ENCODE peak calls at places on chromosome 19, in seven cellular contexts. U, Z, Y, N, I, M and X are unnamed samples. For H3K4me1, the result is how much of the 10 kb centered on the place peaks cover.

GRCh38 chr19:4675346-4675745 is 5.2 kb upstream of the MYDGF start:
- DNase-seq in U (no peak), Z (no peak), Y (no peak), N (no peak), I (no peak), M (no peak), X (no peak)

GRCh38 chr19:28793391-28794168 is 419.4 kb downstream of the UQCRFS1 start:
- DNase-seq in U (no peak), Z (no peak), Y (no peak), N (no peak), I (no peak), M (no peak), X (no peak)

GRCh38 chr19:48501446-48501960 is 10.1 kb downstream of the LMTK3 start:
- DNase-seq in U (no peak), Z (no peak), Y (no peak), N (peak), I (no peak), M (no peak), X (no peak)

GRCh38 chr19:35636651-35637050 is 4.9 kb upstream of the ETV2 start:
- DNase-seq in U (no peak), Z (no peak), Y (no peak), N (no peak), I (no peak), M (no peak), X (no peak)

GRCh38 chr19:45130888-45131615 is 29.7 kb downstream of the NKPD1 start:
- DNase-seq in U (peak), Z (no peak), Y (no peak), N (no peak), I (peak), M (peak), X (peak)

GRCh38 chr19:39145180-39145953 is 19.8 kb downstream of the PAK4 start:
- DNase-seq in U (no peak), Z (no peak), Y (no peak), N (no peak), I (no peak), M (no peak), X (no peak)

GRCh38 chr19:3328743-3329142 is 37.6 kb upstream of the NFIC start:
- DNase-seq in U (no peak), Z (no peak), Y (no peak), N (no peak), I (no peak), M (no peak), X (no peak)

GRCh38 chr19:34715357-34715756 is 18.7 kb upstream of the ZNF181 start:
- DNase-seq in U (no peak), Z (no peak), Y (no peak), N (no peak), I (no peak), M (no peak), X (no peak)

GRCh38 chr19:36686365-36687213 is 823 bp upstream of the ZNF567 start:
- DNase-seq in U (peak), Z (no peak), Y (no peak), N (peak), I (no peak), M (no peak), X (no peak)

GRCh38 chr19:48465215-48465614 is 4.0 kb upstream of the CYTH2 start:
- DNase-seq in U (no peak), Z (no peak), Y (no peak), N (no peak), I (no peak), M (no peak), X (no peak)

GRCh38 chr19:45578861-45579260 is 5.7 kb downstream of the OPA3 start:
- DNase-seq in U (no peak), Z (no peak), Y (no peak), N (no peak), I (no peak), M (no peak), X (no peak)

GRCh38 chr19:50889638-50890037 is 16.4 kb downstream of the KLK2 start:
- DNase-seq in U (no peak), Z (no peak), Y (no peak), N (no peak), I (no peak), M (no peak), X (no peak)

GRCh38 chr19:45177817-45178261 is at the start of gene TRAPPC6A:
- DNase-seq in U (peak), Z (no peak), Y (no peak), N (no peak), I (no peak), M (peak), X (no peak)

GRCh38 chr19:2188708-2189385 is 25.1 kb downstream of the DOT1L start:
- DNase-seq in U (peak), Z (no peak), Y (no peak), N (no peak), I (no peak), M (no peak), X (no peak)

GRCh38 chr19:19179548-19180441 is 9.7 kb upstream of the MEF2B start:
- DNase-seq in U (no peak), Z (no peak), Y (no peak), N (no peak), I (no peak), M (no peak), X (no peak)

GRCh38 chr19:43425567-43426392 is 11.1 kb downstream of the TEX101 start:
- DNase-seq in U (peak), Z (no peak), Y (peak), N (peak), I (peak), M (peak), X (no peak)

GRCh38 chr19:18865973-18866799 is 29.8 kb downstream of the CERS1 start:
- DNase-seq in U (peak), Z (no peak), Y (no peak), N (peak), I (no peak), M (peak), X (peak)

GRCh38 chr19:54420383-54421168 is 5.3 kb downstream of the TTYH1 start:
- DNase-seq in U (no peak), Z (no peak), Y (peak), N (peak), I (no peak), M (peak), X (no peak)

GRCh38 chr19:30073152-30074000 is 131.3 kb downstream of the URI1 start:
- DNase-seq in U (no peak), Z (no peak), Y (peak), N (no peak), I (no peak), M (no peak), X (peak)

GRCh38 chr19:55777528-55777927 is 8.6 kb downstream of the RFPL4AL1 start:
- DNase-seq in U (no peak), Z (no peak), Y (no peak), N (no peak), I (peak), M (no peak), X (no peak)

GRCh38 chr19:10116866-10117616 is 2.7 kb downstream of the EIF3G start:
- DNase-seq in U (no peak), Z (no peak), Y (no peak), N (no peak), I (no peak), M (no peak), X (no peak)
- TF ChIP-seq CTCF in U (no peak), Z (no peak), Y (no peak), N (no peak), I (no peak), M (no peak), X (no peak)

GRCh38 chr19:33344611-33345010 is 28.9 kb upstream of the CEBPG start:
- DNase-seq in U (no peak), Z (no peak), Y (no peak), N (no peak), I (no peak), M (no peak), X (no peak)

GRCh38 chr19:33347300-33347699 is 26.2 kb upstream of the CEBPG start:
- DNase-seq in U (no peak), Z (no peak), Y (no peak), N (no peak), I (no peak), M (no peak), X (no peak)

GRCh38 chr19:33346665-33347064 is 26.8 kb upstream of the CEBPG start:
- DNase-seq in U (no peak), Z (no peak), Y (no peak), N (no peak), I (no peak), M (no peak), X (no peak)

GRCh38 chr19:33344210-33344609 is 29.3 kb upstream of the CEBPG start:
- DNase-seq in U (no peak), Z (no peak), Y (peak), N (no peak), I (no peak), M (no peak), X (no peak)

GRCh38 chr19:33345163-33345562 is 28.3 kb upstream of the CEBPG start:
- DNase-seq in U (no peak), Z (no peak), Y (no peak), N (no peak), I (no peak), M (no peak), X (no peak)
- H3K4me1 ChIP-seq in U (under half), Z (under half), Y (under half), N (under half), I (under half), M (under half), X (under half)

GRCh38 chr19:47022541-47023447 is 3.2 kb downstream of the NPAS1 start:
- DNase-seq in U (no peak), Z (no peak), Y (no peak), N (no peak), I (no peak), M (no peak), X (no peak)
- H3K4me3 ChIP-seq in U (no peak), Z (no peak), Y (no peak), N (no peak), I (no peak), M (peak), X (no peak)

DNA sequence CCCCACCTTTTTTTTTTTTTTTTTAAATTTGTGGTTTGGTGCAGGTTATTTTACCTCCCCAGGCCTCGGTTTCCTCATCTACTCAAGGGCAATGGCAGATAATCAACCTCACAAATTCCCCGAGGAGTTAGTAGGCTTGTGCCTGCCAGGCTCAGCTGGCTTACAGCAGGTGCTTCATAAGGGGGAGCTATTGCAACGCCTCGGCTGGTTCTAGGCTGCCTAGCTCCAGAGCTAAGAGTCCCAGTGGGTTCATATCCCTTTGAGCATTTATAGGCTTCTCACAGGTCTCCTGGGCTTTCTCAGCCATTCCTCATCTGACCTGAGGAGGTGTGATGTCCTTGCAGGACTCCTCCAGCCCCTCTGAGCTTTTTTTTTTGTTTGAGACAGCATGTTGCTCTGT is 10.6 kb downstream of the BCKDHA start:
- DNase-seq in U (no peak), Z (no peak), Y (no peak), N (no peak), I (no peak), M (no peak), X (no peak)
- TF ChIP-seq CTCF in U (no peak), Z (no peak), Y (no peak), N (no peak), I (no peak), M (no peak), X (no peak)

DNA sequence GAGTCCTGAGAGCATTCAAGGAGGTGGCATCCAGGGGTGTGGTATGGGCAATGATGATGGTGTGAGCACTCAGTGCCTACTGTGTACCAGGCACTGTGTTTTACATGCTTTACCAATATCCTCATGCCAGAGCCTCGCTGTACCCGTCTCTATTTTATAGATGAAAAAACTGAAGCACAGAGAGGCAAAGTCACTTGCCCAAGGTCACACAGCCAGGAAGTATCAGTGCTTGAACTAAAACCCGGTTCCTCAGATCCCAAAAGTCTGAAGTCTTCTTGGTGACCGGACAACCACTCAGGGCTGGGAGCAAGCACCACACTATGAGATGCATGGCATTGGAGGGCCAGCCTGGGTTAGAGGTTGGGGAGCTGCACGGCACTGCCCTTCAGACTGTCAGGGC is 84.1 kb downstream of the CHST8 start:
- DNase-seq in U (no peak), Z (no peak), Y (peak), N (no peak), I (no peak), M (no peak), X (no peak)
- H3K4me1 ChIP-seq in U (under half), Z (under half), Y (under half), N (under half), I (under half), M (under half), X (under half)

GRCh38 chr19:40528078-40528477 is 48.6 kb upstream of the SHKBP1 start:
- DNase-seq in U (no peak), Z (no peak), Y (no peak), N (no peak), I (no peak), M (no peak), X (no peak)

GRCh38 chr19:40533508-40533907 is 43.2 kb upstream of the SHKBP1 start:
- DNase-seq in U (no peak), Z (no peak), Y (no peak), N (no peak), I (no peak), M (peak), X (no peak)

GRCh38 chr19:40528533-40529092 is 48.1 kb upstream of the SHKBP1 start:
- DNase-seq in U (no peak), Z (no peak), Y (no peak), N (no peak), I (no peak), M (no peak), X (no peak)

GRCh38 chr19:40529093-40529954 is 47.3 kb upstream of the SHKBP1 start:
- DNase-seq in U (peak), Z (peak), Y (peak), N (peak), I (peak), M (peak), X (peak)

DNA sequence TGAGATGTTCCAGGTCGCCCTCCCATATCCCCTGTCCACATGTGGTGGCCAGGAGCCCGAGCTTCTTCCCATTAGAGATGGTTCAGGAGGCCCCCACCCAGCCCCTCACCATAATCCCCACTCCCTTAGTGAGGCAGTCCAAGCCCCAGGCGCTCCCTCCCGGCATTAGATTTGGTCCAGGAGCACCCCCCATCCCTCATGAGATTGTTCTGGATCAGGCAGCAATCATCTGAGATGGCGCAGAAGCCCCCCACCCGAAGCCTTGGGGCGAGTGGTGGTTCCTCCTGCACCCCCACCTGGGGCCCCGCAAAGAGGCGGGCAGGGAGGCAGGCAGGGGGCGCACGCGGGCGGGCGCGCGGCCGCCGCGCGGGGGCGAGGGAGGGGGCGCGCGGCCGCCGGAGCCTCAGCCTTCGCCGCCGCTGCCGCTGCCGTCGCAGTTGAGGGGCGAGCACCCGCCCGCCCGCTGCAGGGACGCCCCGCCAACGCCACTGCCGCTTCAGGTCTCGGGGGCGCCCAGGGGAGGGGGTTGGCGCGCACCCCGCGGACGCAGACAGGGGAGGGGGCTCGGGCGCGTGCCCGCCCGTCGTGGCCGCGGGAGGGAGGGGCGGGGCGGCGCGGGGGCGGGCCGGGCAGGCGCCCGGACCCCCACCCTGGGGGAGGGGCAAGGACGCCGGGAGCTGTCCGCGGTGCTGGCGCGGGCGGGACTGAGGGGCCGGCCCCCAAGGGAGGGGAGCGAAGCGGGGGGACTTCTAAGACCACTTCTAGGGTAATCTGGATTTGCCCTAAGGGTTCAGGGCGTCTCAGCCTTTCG is 46.4 kb upstream of the SHKBP1 start:
- DNase-seq in U (no peak), Z (no peak), Y (no peak), N (peak), I (no peak), M (no peak), X (no peak)
- H3K4me3 ChIP-seq in U (peak), Z (no peak), Y (no peak), N (no peak), I (peak), M (peak), X (peak)

GRCh38 chr19:12117203-12117970 is 22.8 kb downstream of the ZNF20 start:
- DNase-seq in U (no peak), Z (no peak), Y (no peak), N (no peak), I (no peak), M (no peak), X (no peak)
- TF ChIP-seq CTCF in U (no peak), Z (no peak), Y (no peak), N (no peak), I (no peak), M (no peak), X (no peak)

GRCh38 chr19:38006361-38007045 is 99.5 kb downstream of the SIPA1L3 start:
- DNase-seq in U (no peak), Z (no peak), Y (no peak), N (no peak), I (no peak), M (no peak), X (no peak)

GRCh38 chr19:38003427-38004099 is 96.6 kb downstream of the SIPA1L3 start:
- DNase-seq in U (peak), Z (peak), Y (peak), N (peak), I (no peak), M (no peak), X (peak)

GRCh38 chr19:38005224-38005614 is 98.2 kb downstream of the SIPA1L3 start:
- DNase-seq in U (no peak), Z (no peak), Y (peak), N (no peak), I (no peak), M (no peak), X (no peak)

GRCh38 chr19:38004505-38005223 is 97.7 kb downstream of the SIPA1L3 start:
- DNase-seq in U (peak), Z (peak), Y (peak), N (peak), I (peak), M (peak), X (peak)

DNA sequence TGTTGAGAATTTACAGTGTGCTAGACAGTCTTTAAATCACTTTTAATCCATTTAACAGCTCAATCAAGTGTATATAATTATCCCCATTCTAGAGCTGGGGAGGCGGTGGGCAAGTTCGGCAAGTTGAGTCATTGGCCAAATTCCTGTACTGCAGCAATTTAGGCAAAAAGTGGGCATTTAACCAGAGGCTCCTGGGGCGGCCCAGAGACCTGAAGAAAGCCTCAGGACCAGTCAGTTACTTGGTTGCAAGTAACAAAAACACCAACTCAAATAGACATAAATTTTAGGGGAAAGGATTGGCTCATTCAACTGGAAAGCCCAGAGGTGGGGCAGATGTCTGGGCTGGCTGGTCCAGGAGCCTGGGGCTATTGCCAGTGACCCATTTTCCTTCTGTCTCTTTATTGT is 97.1 kb downstream of the SIPA1L3 start:
- DNase-seq in U (no peak), Z (no peak), Y (no peak), N (no peak), I (no peak), M (no peak), X (no peak)
- H3K4me1 ChIP-seq in U (under half), Z (under half), Y (under half), N (under half), I (half or more), M (under half), X (under half)